ENCODE peak calls at places on chromosome 12, in nine cellular contexts. S, T, B, J, F, Z, N, Y and O are unnamed samples.
A peak's percentile ranks its signal among the peaks of the same experiment; 100 is the strongest.

GRCh38 chr12:2291182-2291832 is 238.5 kb downstream of the CACNA1C start:
- DNase-seq in F (peak; percentile 47), T (peak; percentile 79), Y (no peak), S (no peak), B (no peak), J (peak; percentile 82), Z (no peak), N (peak; percentile 49), O (peak; percentile 16)

GRCh38 chr12:49627752-49628360 is 4.5 kb downstream of the PRPF40B start:
- DNase-seq in Y (no peak), J (no peak), B (no peak), F (no peak), Z (peak; percentile 49), N (no peak), T (no peak), S (no peak), O (no peak)

GRCh38 chr12:46219892-46220655 is 48.8 kb downstream of the SLC38A1 start:
- DNase-seq in B (no peak), S (no peak), J (no peak), F (no peak), Z (peak; percentile 86), T (peak; percentile 49), N (peak; percentile 74), Y (no peak), O (no peak)

GRCh38 chr12:66491812-66492361 is 187.0 kb downstream of the GRIP1 start:
- DNase-seq in B (no peak), T (no peak), S (no peak), F (no peak), N (peak; percentile 63), J (no peak), Y (no peak), Z (no peak), O (no peak)

GRCh38 chr12:119593578-119594398 is at the start of gene TMEM233:
- DNase-seq in N (no peak), F (peak; percentile 63), B (no peak), Z (no peak), T (no peak), Y (no peak), S (no peak), J (no peak), O (no peak)

GRCh38 chr12:52337054-52337453 is 15.9 kb upstream of the KRT83 start:
- DNase-seq in N (no peak), J (no peak), B (no peak), S (no peak), Y (no peak), Z (no peak), F (no peak), T (no peak), O (no peak)

GRCh38 chr12:8894986-8895385 is 19.3 kb upstream of the PHC1 start:
- DNase-seq in F (no peak), T (no peak), Z (no peak), S (no peak), Y (no peak), N (no peak), B (no peak), J (no peak), O (no peak)

GRCh38 chr12:12992418-12993175 is 7.5 kb downstream of the HEBP1 start:
- DNase-seq in N (peak; percentile 92), S (no peak), F (no peak), J (no peak), Y (no peak), T (peak; percentile 68), B (peak; percentile 74), Z (peak; percentile 98), O (no peak)

GRCh38 chr12:92561543-92561899 is 141.3 kb upstream of the PLEKHG7 start:
- DNase-seq in S (peak; percentile 69), Z (peak; percentile 91), B (peak; percentile 75), Y (peak; percentile 2), F (no peak), J (no peak), T (no peak), N (peak; percentile 89), O (no peak)

GRCh38 chr12:23055004-23055403 is 430.0 kb downstream of the ETNK1 start:
- DNase-seq in T (peak; percentile 37), Y (no peak), Z (peak; percentile 7), B (no peak), F (peak; percentile 17), J (peak; percentile 33), N (peak; percentile 4), S (no peak), O (peak; percentile 83)

GRCh38 chr12:64612843-64613242 is 2.5 kb downstream of the RASSF3 start:
- DNase-seq in Y (no peak), Z (no peak), N (no peak), B (no peak), S (no peak), T (no peak), J (no peak), F (no peak), O (no peak)

GRCh38 chr12:111806304-111806703 is 35.7 kb upstream of the MAPKAPK5 start:
- DNase-seq in B (peak; percentile 33), F (no peak), Y (no peak), J (no peak), N (no peak), T (no peak), S (no peak), Z (no peak), O (no peak)

GRCh38 chr12:27808831-27809230 is 28.8 kb upstream of the MANSC4 start:
- DNase-seq in Y (no peak), Z (no peak), T (no peak), S (no peak), F (no peak), J (no peak), B (no peak), N (no peak), O (no peak)

GRCh38 chr12:31228811-31229792 is 96.8 kb downstream of the SINHCAF start:
- DNase-seq in J (no peak), Y (peak; percentile 30), N (no peak), Z (no peak), B (peak; percentile 77), F (no peak), T (no peak), S (no peak), O (no peak)

GRCh38 chr12:95582230-95583058 is 31.2 kb upstream of the USP44 start:
- DNase-seq in J (peak; percentile 20), F (no peak), B (no peak), Y (no peak), Z (peak; percentile 77), N (peak; percentile 81), S (peak; percentile 46), T (peak; percentile 19), O (no peak)

GRCh38 chr12:69824028-69824427 is 999 bp upstream of the MYRFL start:
- DNase-seq in N (no peak), Z (no peak), F (no peak), T (no peak), J (no peak), Y (no peak), S (no peak), B (no peak), O (no peak)

GRCh38 chr12:26113194-26113654 is 11.6 kb downstream of the BHLHE41 start:
- DNase-seq in Z (no peak), F (no peak), T (no peak), N (peak; percentile 39), B (peak; percentile 69), S (no peak), Y (no peak), J (no peak), O (no peak)

GRCh38 chr12:126483145-126484068 is 1418.2 kb downstream of the AACS start:
- DNase-seq in N (peak; percentile 10), T (no peak), Y (no peak), J (no peak), Z (no peak), B (no peak), S (no peak), F (no peak), O (no peak)

GRCh38 chr12:18811268-18811667 is 73.3 kb downstream of the CAPZA3 start:
- DNase-seq in Y (no peak), S (no peak), F (no peak), J (no peak), Z (no peak), B (no peak), N (peak; percentile 36), T (no peak), O (no peak)

GRCh38 chr12:76520348-76520747 is 39.2 kb downstream of the OSBPL8 start:
- DNase-seq in B (no peak), S (no peak), N (no peak), T (no peak), Y (no peak), Z (no peak), F (no peak), J (no peak), O (no peak)

GRCh38 chr12:11863988-11864387 is 206.8 kb upstream of the BCL2L14 start:
- DNase-seq in B (no peak), N (no peak), Y (no peak), J (no peak), F (no peak), S (no peak), T (peak; percentile 58), Z (no peak), O (no peak)

GRCh38 chr12:6827982-6828670 is at the start of gene P3H3:
- DNase-seq in J (peak; percentile 46), N (peak; percentile 73), T (peak; percentile 47), S (no peak), Z (peak; percentile 47), F (peak; percentile 53), Y (no peak), B (no peak), O (peak; percentile 61)

GRCh38 chr12:50986961-50987737 is 34.8 kb downstream of the HIGD1C start:
- DNase-seq in Z (peak; percentile 72), N (peak; percentile 85), B (no peak), J (peak; percentile 38), T (peak; percentile 63), F (peak; percentile 7), Y (peak; percentile 18), S (peak; percentile 20), O (peak; percentile 36)

GRCh38 chr12:49089831-49090773 is 4.5 kb downstream of the DHH start:
- DNase-seq in S (peak; percentile 62), N (peak; percentile 65), T (peak; percentile 53), Y (no peak), J (no peak), F (peak; percentile 56), Z (peak; percentile 33), B (peak; percentile 72), O (no peak)

GRCh38 chr12:52415870-52416750 is 10.0 kb upstream of the KRT82 start:
- DNase-seq in N (peak; percentile 80), J (no peak), T (no peak), Z (peak; percentile 71), F (no peak), Y (no peak), B (peak; percentile 75), S (no peak), O (no peak)

GRCh38 chr12:131074221-131075083 is 120.7 kb downstream of the ADGRD1 start:
- DNase-seq in Z (no peak), S (no peak), B (peak; percentile 59), Y (no peak), F (no peak), N (no peak), T (no peak), J (no peak), O (peak; percentile 3)

GRCh38 chr12:117120787-117121186 is 21.6 kb upstream of the TESC start:
- DNase-seq in Y (no peak), Z (no peak), S (no peak), J (no peak), F (no peak), N (no peak), T (no peak), B (no peak), O (no peak)

GRCh38 chr12:18462437-18462836 is 201.1 kb downstream of the PIK3C2G start:
- DNase-seq in S (no peak), T (no peak), J (no peak), Y (no peak), B (no peak), N (peak; percentile 76), Z (peak; percentile 79), F (no peak), O (no peak)